ENCODE peak calls at places on chromosomes 3 and 15, in seven cellular contexts. M is astrocyte of the spinal cord; J is activated CD8-positive, alpha-beta memory T cell treated with anti-CD3 and anti-CD28 coated beads for 24 hours; P is NCI-H1694; U is BJ; L is frontal cortex; H is NCI-H774. S is an unnamed sample.
A peak's percentile ranks its signal among the peaks of the same experiment; 100 is the strongest.

GRCh38 chr15:69860921-69861320 is 236.8 kb downstream of the TLE3 start:
- DNase-seq in M (no peak), J (no peak), P (no peak), U (no peak), L (no peak), H (no peak), S (no peak)

GRCh38 chr3:126067959-126068358 is 16.0 kb downstream of the SLC41A3 start:
- DNase-seq in M (no peak), J (no peak), P (no peak), U (no peak), L (peak; percentile 1), H (no peak), S (no peak)

GRCh38 chr3:14890470-14890869 is 56.9 kb upstream of the NR2C2 start:
- DNase-seq in M (no peak), J (no peak), P (no peak), U (no peak), L (no peak), H (no peak), S (no peak)

GRCh38 chr15:82856397-82857170 is 47.2 kb downstream of the WHAMM start:
- DNase-seq in M (no peak), J (peak; percentile 43), P (no peak), U (no peak), L (no peak), H (no peak), S (no peak)

GRCh38 chr3:100400782-100401673 is at the start of the genes LNP1 and TOMM70:
- DNase-seq in M (peak; percentile 97), J (peak; percentile 98), P (peak; percentile 99), U (peak; percentile 79), L (peak; percentile 84), H (peak; percentile 97), S (peak; percentile 98)

GRCh38 chr3:156417733-156418132 is 137.2 kb downstream of the SSR3 start:
- DNase-seq in M (no peak), J (no peak), P (peak; percentile 35), U (no peak), L (no peak), H (no peak), S (no peak)

GRCh38 chr3:111392911-111393351 is 149.1 kb upstream of the CD96 start:
- DNase-seq in M (peak; percentile 8), J (no peak), P (peak; percentile 7), U (no peak), L (no peak), H (no peak), S (no peak)

GRCh38 chr15:53759333-53759975 is at the start of gene WDR72:
- DNase-seq in M (no peak), J (no peak), P (no peak), U (no peak), L (peak; percentile 10), H (peak; percentile 11), S (no peak)

GRCh38 chr15:26125664-26126063 is 262.5 kb upstream of the ATP10A start:
- DNase-seq in M (no peak), J (no peak), P (no peak), U (no peak), L (no peak), H (no peak), S (no peak)

GRCh38 chr15:55494927-55495326 is 13.1 kb downstream of the DNAAF4 start:
- DNase-seq in M (no peak), J (no peak), P (no peak), U (no peak), L (no peak), H (no peak), S (no peak)

GRCh38 chr3:188294823-188295487 is 141.0 kb downstream of the LPP start:
- DNase-seq in M (peak; percentile 96), J (no peak), P (no peak), U (peak; percentile 91), L (no peak), H (peak; percentile 93), S (no peak)

GRCh38 chr3:190718097-190718496 is 144.4 kb downstream of the GMNC start:
- DNase-seq in M (no peak), J (no peak), P (no peak), U (no peak), L (no peak), H (no peak), S (no peak)

S was measured in hypothalamus.